ENCODE peak calls at places on chromosome X, in four cellular contexts. T, U, V and Q are unnamed samples.

GRCh38 chrX:45515262-45516215 is 314.9 kb upstream of the DIPK2B start:
- DNase-seq in U (peak; percentile 41), V (peak; percentile 12), T (peak; percentile 98), Q (peak; percentile 6)

GRCh38 chrX:10949541-10949940 is 161.6 kb upstream of the HCCS start:
- DNase-seq in U (no peak), T (no peak), V (no peak), Q (no peak)

GRCh38 chrX:11100281-11101035 is 10.7 kb upstream of the HCCS start:
- DNase-seq in U (peak; percentile 30), T (peak; percentile 61), V (no peak), Q (no peak)

GRCh38 chrX:49287665-49288064 is 15.8 kb upstream of the GAGE10 start:
- DNase-seq in V (no peak), T (no peak), U (peak; percentile 0), Q (no peak)

GRCh38 chrX:102975016-102975415 is 37.9 kb downstream of the RAB40AL start:
- DNase-seq in U (no peak), V (no peak), T (no peak), Q (no peak)

GRCh38 chrX:153984351-153985178 is 12.0 kb downstream of the TMEM187 start:
- DNase-seq in T (no peak), U (no peak), V (no peak), Q (no peak)

GRCh38 chrX:83966347-83966746 is 105.4 kb downstream of the CYLC1 start:
- DNase-seq in U (no peak), V (no peak), T (no peak), Q (no peak)

GRCh38 chrX:72028701-72029470 is 102.8 kb downstream of the RTL5 start:
- DNase-seq in U (no peak), T (no peak), V (no peak), Q (no peak)

GRCh38 chrX:103518571-103518970 is 718 bp downstream of the RAB40A start:
- DNase-seq in T (no peak), U (no peak), V (no peak), Q (no peak)

GRCh38 chrX:152902502-152902820 is 4.6 kb downstream of the ZNF185 start:
- DNase-seq in T (no peak), V (no peak), U (no peak), Q (no peak)

GRCh38 chrX:47358387-47359065 is 11.9 kb upstream of the ZNF157 start:
- DNase-seq in T (no peak), U (peak; percentile 37), V (no peak), Q (peak; percentile 17)

GRCh38 chrX:132612990-132613564 is 124.2 kb upstream of the MBNL3 start:
- DNase-seq in U (peak; percentile 53), V (peak; percentile 46), T (peak; percentile 10), Q (peak; percentile 18)

GRCh38 chrX:13825178-13825762 is 8.4 kb upstream of the GPM6B start:
- DNase-seq in V (no peak), T (no peak), U (no peak), Q (no peak)

GRCh38 chrX:130700629-130701028 is 202.4 kb downstream of the ENOX2 start:
- DNase-seq in T (no peak), V (no peak), U (no peak), Q (no peak)

GRCh38 chrX:50594788-50595187 is 124.2 kb upstream of the DGKK start:
- DNase-seq in U (no peak), T (no peak), V (peak; percentile 27), Q (no peak)

GRCh38 chrX:81206471-81206870 is 4.6 kb downstream of the SH3BGRL start:
- DNase-seq in U (no peak), T (no peak), V (no peak), Q (no peak)

GRCh38 chrX:46204721-46205422 is 340.3 kb downstream of the ZNF674 start:
- DNase-seq in T (peak; percentile 77), V (no peak), U (no peak), Q (no peak)

GRCh38 chrX:79375340-79375739 is 8.2 kb upstream of the ITM2A start:
- DNase-seq in U (no peak), T (no peak), V (no peak), Q (no peak)

GRCh38 chrX:38320819-38321218 is 6.5 kb downstream of the RPGR start:
- DNase-seq in T (no peak), U (no peak), V (no peak), Q (no peak)

GRCh38 chrX:27884654-27885053 is 76.9 kb downstream of the MAGEB10 start:
- DNase-seq in T (no peak), V (no peak), U (no peak), Q (no peak)

GRCh38 chrX:300334-300733 is 18.3 kb downstream of the GTPBP6 start:
- DNase-seq in V (no peak), U (no peak), T (no peak), Q (no peak)

GRCh38 chrX:129783176-129783776 is 3.5 kb downstream of the SASH3 start:
- DNase-seq in U (no peak), V (no peak), T (no peak), Q (no peak)